ENCODE peak calls at places on chromosomes 6 and 20, in seven cellular contexts. P is gastrocnemius medialis, D is colonic mucosa, Y is left lung, F is mammary epithelial cell, N is fibroblast of lung, M is psoas muscle. G is an unnamed sample.

GRCh38 chr6:144471986-144472385 is 186.9 kb downstream of the UTRN start:
- DNase-seq in Y (no peak), N (peak; percentile 62), D (no peak), P (no peak), M (no peak), F (no peak), G (no peak)

GRCh38 chr6:129340983-129341382 is 369.0 kb downstream of the ARHGAP18 start:
- DNase-seq in F (peak; percentile 58), P (no peak), D (no peak), Y (no peak), N (peak; percentile 88), M (no peak), G (no peak)

GRCh38 chr6:40551966-40552365 is 35.2 kb downstream of the LRFN2 start:
- DNase-seq in F (no peak), N (no peak), D (no peak), M (no peak), Y (no peak), P (no peak), G (no peak)

GRCh38 chr20:44221368-44221767 is 10.8 kb upstream of the OSER1 start:
- DNase-seq in Y (no peak), P (no peak), N (no peak), D (no peak), M (no peak), F (no peak), G (no peak)

GRCh38 chr20:58233881-58234528 is 5.6 kb upstream of the ANKRD60 start:
- DNase-seq in D (peak; percentile 55), F (no peak), M (no peak), P (no peak), N (no peak), Y (no peak), G (peak; percentile 56)

GRCh38 chr20:10553326-10553984 is 118.3 kb downstream of the SLX4IP start:
- DNase-seq in F (peak; percentile 69), N (peak; percentile 68), P (peak; percentile 45), M (peak; percentile 79), D (peak; percentile 70), Y (peak; percentile 53), G (peak; percentile 82)

GRCh38 chr20:4876731-4877130 is 124.6 kb downstream of the SLC23A2 start:
- DNase-seq in M (no peak), N (no peak), P (no peak), D (no peak), Y (no peak), F (no peak), G (no peak)

GRCh38 chr6:149129401-149130077 is 188.0 kb upstream of the TAB2 start:
- DNase-seq in F (peak; percentile 73), Y (no peak), M (no peak), D (no peak), N (peak; percentile 75), P (peak; percentile 38), G (no peak)

GRCh38 chr6:129284225-129284624 is 401.3 kb downstream of the LAMA2 start:
- DNase-seq in P (no peak), D (no peak), Y (no peak), M (no peak), N (no peak), F (no peak), G (peak; percentile 17)

GRCh38 chr6:99330159-99330558 is 19.3 kb downstream of the FAXC start:
- DNase-seq in M (no peak), F (peak; percentile 63), Y (peak; percentile 37), P (peak; percentile 18), D (peak; percentile 34), N (peak; percentile 57), G (peak; percentile 72)

GRCh38 chr6:12112540-12113189 is 100.6 kb downstream of the HIVEP1 start:
- DNase-seq in Y (no peak), F (no peak), P (no peak), M (no peak), D (no peak), N (peak; percentile 9), G (no peak)

GRCh38 chr6:23754197-23754596 is 371.8 kb upstream of the NRSN1 start:
- DNase-seq in Y (no peak), N (no peak), F (no peak), M (no peak), D (no peak), P (no peak), G (no peak)

GRCh38 chr20:41052742-41053419 is 24.3 kb downstream of the TOP1 start:
- DNase-seq in N (peak; percentile 85), F (no peak), Y (no peak), D (no peak), M (no peak), P (no peak), G (peak; percentile 60)

GRCh38 chr20:24867556-24867955 is 81.5 kb upstream of the CST7 start:
- DNase-seq in F (no peak), P (no peak), N (no peak), Y (no peak), D (no peak), M (no peak), G (no peak)

GRCh38 chr6:83536034-83536646 is 23.8 kb downstream of the PRSS35 start:
- DNase-seq in M (no peak), N (peak; percentile 25), Y (no peak), F (peak; percentile 30), D (peak; percentile 64), P (no peak), G (peak; percentile 88)

GRCh38 chr6:47479156-47479541 is 1.6 kb downstream of the CD2AP start:
- DNase-seq in F (no peak), N (no peak), D (no peak), M (no peak), P (no peak), Y (no peak), G (no peak)

GRCh38 chr6:85126448-85127178 is 323.3 kb upstream of the NT5E start:
- DNase-seq in P (no peak), N (peak; percentile 15), F (peak; percentile 32), Y (no peak), D (peak; percentile 33), M (peak; percentile 56), G (peak; percentile 72)

GRCh38 chr6:10589983-10590382 is 68.8 kb downstream of the GCNT2 start:
- DNase-seq in P (no peak), F (no peak), M (no peak), N (no peak), D (no peak), Y (no peak), G (no peak)

GRCh38 chr6:10589429-10589727 is 68.2 kb downstream of the GCNT2 start:
- DNase-seq in D (no peak), Y (no peak), M (no peak), N (no peak), F (no peak), P (no peak), G (no peak)

GRCh38 chr6:10586302-10586701 is 65.2 kb downstream of the GCNT2 start:
- DNase-seq in D (no peak), M (no peak), F (no peak), N (peak; percentile 48), Y (no peak), P (no peak), G (no peak)

GRCh38 chr6:10588562-10589428 is 67.6 kb downstream of the GCNT2 start:
- DNase-seq in P (no peak), Y (no peak), M (no peak), N (no peak), D (no peak), F (no peak), G (no peak)

GRCh38 chr6:10587694-10588392 is 66.7 kb downstream of the GCNT2 start:
- DNase-seq in M (no peak), Y (no peak), P (no peak), N (peak; percentile 9), F (no peak), D (no peak), G (no peak)
- H3K4me3 ChIP-seq in M (no peak overlapping the region), Y (no peak overlapping the region), P (no peak overlapping the region), N (no peak overlapping the region), F (no peak overlapping the region), D (no peak overlapping the region), G (no peak overlapping the region)

GRCh38 chr6:30518505-30518850 is 29.2 kb downstream of the HLA-E start:
- DNase-seq in D (no peak), M (no peak), P (no peak), N (no peak), F (no peak), Y (no peak), G (peak; percentile 27)
- H3K9me3 ChIP-seq in D (no peaks in the 10 kb centered on the region), M (no peaks in the 10 kb centered on the region), P (no peaks in the 10 kb centered on the region), N (no peaks in the 10 kb centered on the region), F (peaks cover 6% of the 10 kb centered on the region), Y (no peaks in the 10 kb centered on the region), G (no peaks in the 10 kb centered on the region)

GRCh38 chr6:39104528-39104927 is 10.5 kb downstream of the SAYSD1 start:
- DNase-seq in D (no peak), F (no peak), Y (no peak), M (no peak), P (no peak), N (no peak), G (no peak)

GRCh38 chr6:39111280-39111679 is 3.7 kb downstream of the SAYSD1 start:
- DNase-seq in F (no peak), P (no peak), M (no peak), D (no peak), Y (no peak), N (no peak), G (no peak)

GRCh38 chr6:39108041-39108839 is 6.7 kb downstream of the SAYSD1 start:
- DNase-seq in D (no peak), N (no peak), P (no peak), F (no peak), M (no peak), Y (no peak), G (no peak)

GRCh38 chr6:39107034-39107433 is 8.0 kb downstream of the SAYSD1 start:
- DNase-seq in F (no peak), M (no peak), Y (no peak), D (no peak), P (no peak), N (no peak), G (no peak)

DNA sequence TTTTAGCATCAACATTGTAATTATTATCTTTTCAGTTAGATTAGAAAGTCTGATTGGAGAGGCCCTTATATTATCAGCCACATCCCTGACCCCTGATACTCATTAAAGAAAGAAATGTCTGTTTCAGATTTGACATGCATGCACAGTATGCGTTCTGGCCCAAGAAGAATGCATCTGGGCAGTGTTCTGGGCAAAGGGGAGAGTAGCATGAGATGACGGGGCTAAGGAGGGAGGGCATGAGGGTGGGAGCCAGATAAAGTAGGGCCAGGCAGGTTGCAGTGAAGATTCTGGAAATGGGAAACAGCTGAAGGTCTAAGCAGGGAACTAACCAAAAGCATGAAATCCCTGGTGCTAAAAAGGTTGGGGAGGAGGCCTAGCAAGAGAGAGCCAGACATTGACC is 7.3 kb downstream of the SAYSD1 start:
- DNase-seq in Y (no peak), N (no peak), D (no peak), M (no peak), P (no peak), F (no peak), G (no peak)
- H3K4me3 ChIP-seq in Y (no peak overlapping the region), N (no peak overlapping the region), D (no peak overlapping the region), M (no peak overlapping the region), P (no peak overlapping the region), F (no peak overlapping the region), G (no peak overlapping the region)

DNA sequence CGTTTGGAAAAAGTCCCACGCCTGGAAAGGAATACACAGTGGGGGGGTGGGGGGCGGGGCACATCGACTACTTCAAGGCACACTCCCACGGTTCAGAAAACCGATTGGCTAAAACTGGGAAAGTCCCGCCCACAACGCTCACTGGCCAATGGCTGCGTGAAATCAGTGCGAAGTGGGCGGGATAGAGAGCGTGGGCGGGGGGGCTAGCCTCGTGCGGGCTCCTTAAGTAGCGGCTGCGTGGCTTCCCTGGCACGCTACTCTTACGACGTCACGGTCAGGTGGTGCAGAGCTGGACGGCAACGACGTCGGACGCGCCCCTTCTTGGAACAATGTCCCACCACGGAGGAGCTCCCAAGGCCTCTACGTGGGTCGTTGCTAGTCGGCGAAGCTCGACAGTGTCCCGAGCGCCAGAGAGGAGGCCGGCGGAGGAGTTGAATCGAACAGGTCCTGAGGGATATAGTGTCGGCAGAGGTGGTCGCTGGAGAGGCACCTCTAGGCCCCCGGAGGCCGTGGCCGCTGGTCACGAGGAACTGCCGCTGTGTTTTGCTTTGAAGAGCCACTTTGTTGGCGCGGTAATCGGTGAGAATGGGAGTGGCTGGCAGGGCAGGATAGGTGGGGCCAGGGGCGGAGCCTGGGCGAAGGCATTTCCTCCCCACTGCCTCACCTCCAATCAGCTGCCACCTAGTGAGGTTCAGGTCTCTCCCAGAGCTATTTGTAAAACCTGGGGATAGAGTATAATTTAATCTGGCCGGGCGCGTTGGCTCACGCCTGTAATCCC is at the start of gene DDX43:
- DNase-seq in Y (peak; percentile 59), D (peak; percentile 29), N (peak; percentile 69), P (peak; percentile 24), F (no peak), M (peak; percentile 75), G (peak; percentile 92)
- H3K9me3 ChIP-seq in Y (no peaks in the 10 kb centered on the region), D (no peaks in the 10 kb centered on the region), N (no peaks in the 10 kb centered on the region), P (no peaks in the 10 kb centered on the region), F (no peaks in the 10 kb centered on the region), M (no peaks in the 10 kb centered on the region), G (no peaks in the 10 kb centered on the region)